ENCODE peak calls at places on chromosomes 6 and 20, in seven cellular contexts. One of them, this sample, is unnamed.

GRCh38 chr6:155103816-155104366 is 108.8 kb downstream of the TIAM2 start:
- DNase-seq in NCI-H1694: no peak
- DNase-seq in amygdala: no peak
- DNase-seq in ELF-1: no peak
- DNase-seq in stimulated activated CD4-positive, alpha-beta T cell treated with anti-CD3 and anti-CD28 coated beads, Interleukin-1b, Interleukin-23, amount 100 ng/mL, for 1 hour: no peak
- DNase-seq in T-helper 1 cell: no peak
- DNase-seq in keratinocyte: no peak
- DNase-seq in this sample: no peak

GRCh38 chr20:1953616-1954015 is 40.2 kb downstream of the PDYN start:
- DNase-seq in NCI-H1694: no peak
- DNase-seq in amygdala: no peak
- DNase-seq in ELF-1: no peak
- DNase-seq in stimulated activated CD4-positive, alpha-beta T cell treated with anti-CD3 and anti-CD28 coated beads, Interleukin-1b, Interleukin-23, amount 100 ng/mL, for 1 hour: no peak
- DNase-seq in T-helper 1 cell: no peak
- DNase-seq in keratinocyte: no peak
- DNase-seq in this sample: no peak

GRCh38 chr6:6556738-6557503 is 31.6 kb upstream of the LY86 start:
- DNase-seq in NCI-H1694: peak
- DNase-seq in amygdala: no peak
- DNase-seq in ELF-1: peak
- DNase-seq in stimulated activated CD4-positive, alpha-beta T cell treated with anti-CD3 and anti-CD28 coated beads, Interleukin-1b, Interleukin-23, amount 100 ng/mL, for 1 hour: peak
- DNase-seq in T-helper 1 cell: no peak
- DNase-seq in keratinocyte: no peak
- DNase-seq in this sample: peak

GRCh38 chr6:7904654-7905319 is 5.8 kb downstream of the TXNDC5 start:
- DNase-seq in NCI-H1694: no peak
- DNase-seq in amygdala: no peak
- DNase-seq in ELF-1: no peak
- DNase-seq in stimulated activated CD4-positive, alpha-beta T cell treated with anti-CD3 and anti-CD28 coated beads, Interleukin-1b, Interleukin-23, amount 100 ng/mL, for 1 hour: no peak
- DNase-seq in T-helper 1 cell: no peak
- DNase-seq in keratinocyte: no peak
- DNase-seq in this sample: no peak

GRCh38 chr6:17138033-17138432 is 36.2 kb downstream of the STMND1 start:
- DNase-seq in NCI-H1694: no peak
- DNase-seq in amygdala: no peak
- DNase-seq in ELF-1: no peak
- DNase-seq in stimulated activated CD4-positive, alpha-beta T cell treated with anti-CD3 and anti-CD28 coated beads, Interleukin-1b, Interleukin-23, amount 100 ng/mL, for 1 hour: no peak
- DNase-seq in T-helper 1 cell: no peak
- DNase-seq in keratinocyte: no peak
- DNase-seq in this sample: no peak

GRCh38 chr6:2020909-2021308 is 224.5 kb downstream of the GMDS start:
- DNase-seq in NCI-H1694: no peak
- DNase-seq in amygdala: no peak
- DNase-seq in ELF-1: no peak
- DNase-seq in stimulated activated CD4-positive, alpha-beta T cell treated with anti-CD3 and anti-CD28 coated beads, Interleukin-1b, Interleukin-23, amount 100 ng/mL, for 1 hour: no peak
- DNase-seq in T-helper 1 cell: no peak
- DNase-seq in keratinocyte: peak
- DNase-seq in this sample: no peak

GRCh38 chr20:50286609-50287008 is 96.0 kb downstream of the CEBPB start:
- DNase-seq in NCI-H1694: no peak
- DNase-seq in amygdala: peak
- DNase-seq in ELF-1: no peak
- DNase-seq in stimulated activated CD4-positive, alpha-beta T cell treated with anti-CD3 and anti-CD28 coated beads, Interleukin-1b, Interleukin-23, amount 100 ng/mL, for 1 hour: no peak
- DNase-seq in T-helper 1 cell: no peak
- DNase-seq in keratinocyte: no peak
- DNase-seq in this sample: no peak

GRCh38 chr20:4956200-4956810 is 45.0 kb downstream of the SLC23A2 start:
- DNase-seq in NCI-H1694: peak
- DNase-seq in amygdala: no peak
- DNase-seq in ELF-1: no peak
- DNase-seq in stimulated activated CD4-positive, alpha-beta T cell treated with anti-CD3 and anti-CD28 coated beads, Interleukin-1b, Interleukin-23, amount 100 ng/mL, for 1 hour: no peak
- DNase-seq in T-helper 1 cell: no peak
- DNase-seq in keratinocyte: no peak
- DNase-seq in this sample: no peak

GRCh38 chr20:57505991-57506390 is 18.9 kb downstream of the CTCFL start:
- DNase-seq in NCI-H1694: no peak
- DNase-seq in amygdala: no peak
- DNase-seq in ELF-1: no peak
- DNase-seq in stimulated activated CD4-positive, alpha-beta T cell treated with anti-CD3 and anti-CD28 coated beads, Interleukin-1b, Interleukin-23, amount 100 ng/mL, for 1 hour: no peak
- DNase-seq in T-helper 1 cell: no peak
- DNase-seq in keratinocyte: no peak
- DNase-seq in this sample: no peak

GRCh38 chr6:27865952-27866369 is 46.2 kb downstream of the OR2B2 start:
- DNase-seq in NCI-H1694: no peak
- DNase-seq in amygdala: no peak
- DNase-seq in ELF-1: no peak
- DNase-seq in stimulated activated CD4-positive, alpha-beta T cell treated with anti-CD3 and anti-CD28 coated beads, Interleukin-1b, Interleukin-23, amount 100 ng/mL, for 1 hour: no peak
- DNase-seq in T-helper 1 cell: no peak
- DNase-seq in keratinocyte: no peak
- DNase-seq in this sample: peak

GRCh38 chr6:44064089-44064947 is 62.9 kb downstream of the MRPL14 start:
- DNase-seq in NCI-H1694: no peak
- DNase-seq in amygdala: no peak
- DNase-seq in ELF-1: peak
- DNase-seq in stimulated activated CD4-positive, alpha-beta T cell treated with anti-CD3 and anti-CD28 coated beads, Interleukin-1b, Interleukin-23, amount 100 ng/mL, for 1 hour: no peak
- DNase-seq in T-helper 1 cell: no peak
- DNase-seq in keratinocyte: no peak
- DNase-seq in this sample: no peak

GRCh38 chr6:3119040-3119723 is 671 bp downstream of the BPHL start:
- DNase-seq in NCI-H1694: no peak
- DNase-seq in amygdala: no peak
- DNase-seq in ELF-1: no peak
- DNase-seq in stimulated activated CD4-positive, alpha-beta T cell treated with anti-CD3 and anti-CD28 coated beads, Interleukin-1b, Interleukin-23, amount 100 ng/mL, for 1 hour: no peak
- DNase-seq in T-helper 1 cell: no peak
- DNase-seq in keratinocyte: no peak
- DNase-seq in this sample: no peak

GRCh38 chr20:37235065-37235464 is 26.5 kb downstream of the GHRH start:
- DNase-seq in NCI-H1694: no peak
- DNase-seq in amygdala: no peak
- DNase-seq in ELF-1: no peak
- DNase-seq in stimulated activated CD4-positive, alpha-beta T cell treated with anti-CD3 and anti-CD28 coated beads, Interleukin-1b, Interleukin-23, amount 100 ng/mL, for 1 hour: no peak
- DNase-seq in T-helper 1 cell: no peak
- DNase-seq in keratinocyte: no peak
- DNase-seq in this sample: no peak

GRCh38 chr6:130500693-130501092 is 134.9 kb downstream of the TMEM200A start:
- DNase-seq in NCI-H1694: no peak
- DNase-seq in amygdala: no peak
- DNase-seq in ELF-1: no peak
- DNase-seq in stimulated activated CD4-positive, alpha-beta T cell treated with anti-CD3 and anti-CD28 coated beads, Interleukin-1b, Interleukin-23, amount 100 ng/mL, for 1 hour: no peak
- DNase-seq in T-helper 1 cell: no peak
- DNase-seq in keratinocyte: no peak
- DNase-seq in this sample: no peak

GRCh38 chr6:167293590-167294091 is 2.5 kb downstream of the UNC93A start:
- DNase-seq in NCI-H1694: no peak
- DNase-seq in amygdala: no peak
- DNase-seq in ELF-1: no peak
- DNase-seq in stimulated activated CD4-positive, alpha-beta T cell treated with anti-CD3 and anti-CD28 coated beads, Interleukin-1b, Interleukin-23, amount 100 ng/mL, for 1 hour: no peak
- DNase-seq in T-helper 1 cell: no peak
- DNase-seq in keratinocyte: no peak
- DNase-seq in this sample: no peak

GRCh38 chr6:144349690-144350132 is 64.6 kb downstream of the UTRN start:
- DNase-seq in NCI-H1694: no peak
- DNase-seq in amygdala: no peak
- DNase-seq in ELF-1: no peak
- DNase-seq in stimulated activated CD4-positive, alpha-beta T cell treated with anti-CD3 and anti-CD28 coated beads, Interleukin-1b, Interleukin-23, amount 100 ng/mL, for 1 hour: no peak
- DNase-seq in T-helper 1 cell: no peak
- DNase-seq in keratinocyte: no peak
- DNase-seq in this sample: peak

GRCh38 chr6:42104807-42105713 is 37.4 kb downstream of the C6orf132 start:
- DNase-seq in NCI-H1694: no peak
- DNase-seq in amygdala: no peak
- DNase-seq in ELF-1: no peak
- DNase-seq in stimulated activated CD4-positive, alpha-beta T cell treated with anti-CD3 and anti-CD28 coated beads, Interleukin-1b, Interleukin-23, amount 100 ng/mL, for 1 hour: no peak
- DNase-seq in T-helper 1 cell: no peak
- DNase-seq in keratinocyte: no peak
- DNase-seq in this sample: no peak

GRCh38 chr20:50434653-50435396 is 75.4 kb upstream of the PTPN1 start:
- DNase-seq in NCI-H1694: no peak
- DNase-seq in amygdala: no peak
- DNase-seq in ELF-1: peak
- DNase-seq in stimulated activated CD4-positive, alpha-beta T cell treated with anti-CD3 and anti-CD28 coated beads, Interleukin-1b, Interleukin-23, amount 100 ng/mL, for 1 hour: no peak
- DNase-seq in T-helper 1 cell: no peak
- DNase-seq in keratinocyte: no peak
- DNase-seq in this sample: no peak

GRCh38 chr20:42219005-42219404 is 600.8 kb upstream of the CHD6 start:
- DNase-seq in NCI-H1694: no peak
- DNase-seq in amygdala: no peak
- DNase-seq in ELF-1: no peak
- DNase-seq in stimulated activated CD4-positive, alpha-beta T cell treated with anti-CD3 and anti-CD28 coated beads, Interleukin-1b, Interleukin-23, amount 100 ng/mL, for 1 hour: no peak
- DNase-seq in T-helper 1 cell: no peak
- DNase-seq in keratinocyte: no peak
- DNase-seq in this sample: no peak

GRCh38 chr20:17772005-17772343 is 72.2 kb downstream of the BANF2 start:
- DNase-seq in NCI-H1694: no peak
- DNase-seq in amygdala: no peak
- DNase-seq in ELF-1: no peak
- DNase-seq in stimulated activated CD4-positive, alpha-beta T cell treated with anti-CD3 and anti-CD28 coated beads, Interleukin-1b, Interleukin-23, amount 100 ng/mL, for 1 hour: no peak
- DNase-seq in T-helper 1 cell: no peak
- DNase-seq in keratinocyte: no peak
- DNase-seq in this sample: no peak

GRCh38 chr6:40588480-40588879 is 1.3 kb upstream of the LRFN2 start:
- DNase-seq in NCI-H1694: no peak
- DNase-seq in amygdala: no peak
- DNase-seq in ELF-1: no peak
- DNase-seq in stimulated activated CD4-positive, alpha-beta T cell treated with anti-CD3 and anti-CD28 coated beads, Interleukin-1b, Interleukin-23, amount 100 ng/mL, for 1 hour: no peak
- DNase-seq in T-helper 1 cell: no peak
- DNase-seq in keratinocyte: no peak
- DNase-seq in this sample: no peak

GRCh38 chr20:41650221-41650948 is 32.2 kb upstream of the CHD6 start:
- DNase-seq in NCI-H1694: peak
- DNase-seq in amygdala: no peak
- DNase-seq in ELF-1: peak
- DNase-seq in stimulated activated CD4-positive, alpha-beta T cell treated with anti-CD3 and anti-CD28 coated beads, Interleukin-1b, Interleukin-23, amount 100 ng/mL, for 1 hour: no peak
- DNase-seq in T-helper 1 cell: no peak
- DNase-seq in keratinocyte: no peak
- DNase-seq in this sample: no peak

GRCh38 chr20:46355778-46356177 is 47.5 kb upstream of the CDH22 start:
- DNase-seq in NCI-H1694: no peak
- DNase-seq in amygdala: no peak
- DNase-seq in ELF-1: no peak
- DNase-seq in stimulated activated CD4-positive, alpha-beta T cell treated with anti-CD3 and anti-CD28 coated beads, Interleukin-1b, Interleukin-23, amount 100 ng/mL, for 1 hour: no peak
- DNase-seq in T-helper 1 cell: no peak
- DNase-seq in keratinocyte: no peak
- DNase-seq in this sample: no peak

GRCh38 chr6:9523462-9523861 is 891.4 kb downstream of the TFAP2A start:
- DNase-seq in NCI-H1694: no peak
- DNase-seq in amygdala: no peak
- DNase-seq in ELF-1: no peak
- DNase-seq in stimulated activated CD4-positive, alpha-beta T cell treated with anti-CD3 and anti-CD28 coated beads, Interleukin-1b, Interleukin-23, amount 100 ng/mL, for 1 hour: no peak
- DNase-seq in T-helper 1 cell: no peak
- DNase-seq in keratinocyte: no peak
- DNase-seq in this sample: no peak

GRCh38 chr6:146315321-146316254 is 228.0 kb upstream of the RAB32 start:
- DNase-seq in NCI-H1694: no peak
- DNase-seq in amygdala: no peak
- DNase-seq in ELF-1: no peak
- DNase-seq in stimulated activated CD4-positive, alpha-beta T cell treated with anti-CD3 and anti-CD28 coated beads, Interleukin-1b, Interleukin-23, amount 100 ng/mL, for 1 hour: no peak
- DNase-seq in T-helper 1 cell: no peak
- DNase-seq in keratinocyte: no peak
- DNase-seq in this sample: no peak

GRCh38 chr20:2752631-2753455 is 47.6 kb downstream of the CPXM1 start:
- DNase-seq in NCI-H1694: peak
- DNase-seq in amygdala: no peak
- DNase-seq in ELF-1: peak
- DNase-seq in stimulated activated CD4-positive, alpha-beta T cell treated with anti-CD3 and anti-CD28 coated beads, Interleukin-1b, Interleukin-23, amount 100 ng/mL, for 1 hour: no peak
- DNase-seq in T-helper 1 cell: no peak
- DNase-seq in keratinocyte: no peak
- DNase-seq in this sample: peak